ENCODE peak calls at places on chromosomes 12 and 14, in five cellular contexts. One of them, this sample, is unnamed.

GRCh38 chr14:101325319-101325718 is 236.0 kb upstream of the DIO3 start:
- DNase-seq in caudate nucleus: no peak
- DNase-seq in anterior cingulate cortex: no peak
- DNase-seq in psoas muscle: no peak
- DNase-seq in H9: no peak
- DNase-seq in this sample: no peak

GRCh38 chr12:123912415-123913385 is 59.9 kb downstream of the CCDC92 start:
- DNase-seq in caudate nucleus: no peak
- DNase-seq in anterior cingulate cortex: no peak
- DNase-seq in psoas muscle: peak; percentile 24
- DNase-seq in H9: no peak
- DNase-seq in this sample: no peak

GRCh38 chr12:45890276-45890675 is 100.1 kb downstream of the SCAF11 start:
- DNase-seq in caudate nucleus: no peak
- DNase-seq in anterior cingulate cortex: no peak
- DNase-seq in psoas muscle: no peak
- DNase-seq in H9: no peak
- DNase-seq in this sample: no peak

GRCh38 chr12:116455540-116456306 is 103.5 kb upstream of the MAP1LC3B2 start:
- DNase-seq in caudate nucleus: no peak
- DNase-seq in anterior cingulate cortex: no peak
- DNase-seq in psoas muscle: peak; percentile 82
- DNase-seq in H9: no peak
- DNase-seq in this sample: peak; percentile 91

GRCh38 chr12:132245521-132246101 is 83.8 kb downstream of the GALNT9 start:
- DNase-seq in caudate nucleus: no peak
- DNase-seq in anterior cingulate cortex: no peak
- DNase-seq in psoas muscle: no peak
- DNase-seq in H9: no peak
- DNase-seq in this sample: no peak

GRCh38 chr12:81128930-81129554 is 51.2 kb downstream of the ACSS3 start:
- DNase-seq in caudate nucleus: no peak
- DNase-seq in anterior cingulate cortex: no peak
- DNase-seq in psoas muscle: no peak
- DNase-seq in H9: peak; percentile 49
- DNase-seq in this sample: peak; percentile 58

GRCh38 chr14:61894452-61895077 is 132.3 kb downstream of the SNAPC1 start:
- DNase-seq in caudate nucleus: peak; percentile 35
- DNase-seq in anterior cingulate cortex: peak; percentile 11
- DNase-seq in psoas muscle: peak; percentile 52
- DNase-seq in H9: peak; percentile 56
- DNase-seq in this sample: peak; percentile 67

GRCh38 chr14:31336646-31337045 is 83.7 kb downstream of the HEATR5A start:
- DNase-seq in caudate nucleus: no peak
- DNase-seq in anterior cingulate cortex: no peak
- DNase-seq in psoas muscle: no peak
- DNase-seq in H9: no peak
- DNase-seq in this sample: no peak

GRCh38 chr12:79549531-79550271 is 141.1 kb downstream of the PAWR start:
- DNase-seq in caudate nucleus: no peak
- DNase-seq in anterior cingulate cortex: no peak
- DNase-seq in psoas muscle: no peak
- DNase-seq in H9: no peak
- DNase-seq in this sample: peak; percentile 28

GRCh38 chr12:39011161-39011560 is 105.8 kb upstream of the CPNE8 start:
- DNase-seq in caudate nucleus: no peak
- DNase-seq in anterior cingulate cortex: no peak
- DNase-seq in psoas muscle: no peak
- DNase-seq in H9: no peak
- DNase-seq in this sample: peak; percentile 92

GRCh38 chr12:129530517-129530916 is 373.3 kb downstream of the TMEM132D start:
- DNase-seq in caudate nucleus: no peak
- DNase-seq in anterior cingulate cortex: no peak
- DNase-seq in psoas muscle: no peak
- DNase-seq in H9: no peak
- DNase-seq in this sample: no peak

GRCh38 chr14:79915411-79915810 is 295.9 kb downstream of the DIO2 start:
- DNase-seq in caudate nucleus: no peak
- DNase-seq in anterior cingulate cortex: no peak
- DNase-seq in psoas muscle: no peak
- DNase-seq in H9: no peak
- DNase-seq in this sample: no peak

GRCh38 chr12:108468149-108468968 is 46.7 kb upstream of the FICD start:
- DNase-seq in caudate nucleus: no peak
- DNase-seq in anterior cingulate cortex: no peak
- DNase-seq in psoas muscle: no peak
- DNase-seq in H9: no peak
- DNase-seq in this sample: peak; percentile 47

This sample was measured in kidney tubule cell.